ENCODE peak calls at places on chromosomes 1 and 21, in four cellular contexts. A is CD4-positive, alpha-beta T cell; G is mucosa of descending colon; F is fibroblast of mammary gland. W is an unnamed sample.

GRCh38 chr1:62621907-62622306 is 24.6 kb downstream of the ANGPTL3 start:
- DNase-seq in F (peak; percentile 97), G (no peak), A (no peak), W (no peak)

GRCh38 chr21:28959367-28960099 is 33.1 kb downstream of the LTN1 start:
- DNase-seq in F (peak; percentile 78), A (no peak), G (no peak), W (no peak)

GRCh38 chr1:95888877-95889799 is 655.1 kb downstream of the RWDD3 start:
- DNase-seq in G (no peak), A (no peak), F (peak; percentile 0), W (no peak)

GRCh38 chr1:160139840-160140239 is 11.6 kb upstream of the ATP1A4 start:
- DNase-seq in A (no peak), F (no peak), G (no peak), W (no peak)

GRCh38 chr1:151267760-151268159 is 13.2 kb downstream of the PSMD4 start:
- DNase-seq in A (no peak), G (no peak), F (no peak), W (no peak)

GRCh38 chr21:42515708-42516502 is 2.3 kb downstream of the SLC37A1 start:
- DNase-seq in A (no peak), G (no peak), F (no peak), W (no peak)

GRCh38 chr1:173410133-173410793 is 66.9 kb upstream of the PRDX6 start:
- DNase-seq in F (peak; percentile 63), G (no peak), A (no peak), W (no peak)

GRCh38 chr1:85275701-85276289 is 637 bp downstream of the BCL10 start:
- DNase-seq in G (no peak), A (peak; percentile 15), F (no peak), W (no peak)

GRCh38 chr21:43193651-43194302 is 25.0 kb downstream of the CRYAA start:
- DNase-seq in F (peak; percentile 88), G (peak; percentile 45), A (no peak), W (peak; percentile 71)

GRCh38 chr1:198880818-198881597 is 242.2 kb downstream of the PTPRC start:
- DNase-seq in A (no peak), G (no peak), F (peak; percentile 96), W (no peak)

GRCh38 chr1:94801919-94802546 is 18.1 kb upstream of the SLC44A3 start:
- DNase-seq in F (peak; percentile 94), A (no peak), G (peak; percentile 61), W (peak; percentile 48)

GRCh38 chr1:163063131-163064059 is 5.8 kb upstream of the RGS4 start:
- DNase-seq in G (no peak), A (no peak), F (no peak), W (no peak)

GRCh38 chr1:16063226-16063829 is 10.1 kb downstream of the FAM131C start:
- DNase-seq in G (no peak), A (no peak), F (no peak), W (no peak)

GRCh38 chr21:45887788-45888187 is 93.8 kb upstream of the COL6A1 start:
- DNase-seq in F (no peak), A (no peak), G (peak; percentile 42), W (peak; percentile 72)

GRCh38 chr1:159653201-159653600 is 61.2 kb downstream of the CRP start:
- DNase-seq in F (peak; percentile 66), A (no peak), G (no peak), W (no peak)

GRCh38 chr21:34807881-34808568 is 139.2 kb downstream of the CLIC6 start:
- DNase-seq in G (no peak), A (peak; percentile 35), F (peak; percentile 98), W (no peak)

GRCh38 chr1:97911266-97912215 is 9.3 kb downstream of the DPYD start:
- DNase-seq in G (no peak), F (no peak), A (no peak), W (no peak)

GRCh38 chr1:230422221-230422981 is 3.7 kb downstream of the PGBD5 start:
- DNase-seq in G (no peak), F (no peak), A (no peak), W (no peak)

GRCh38 chr1:201916649-201917249 is 28.1 kb downstream of the SHISA4 start:
- DNase-seq in G (peak; percentile 69), F (peak; percentile 99), A (no peak), W (peak; percentile 60)

GRCh38 chr1:63674238-63674864 is 81.1 kb downstream of the PGM1 start:
- DNase-seq in F (peak; percentile 97), G (peak; percentile 71), A (no peak), W (peak; percentile 75)

GRCh38 chr1:116693759-116694482 is 26.4 kb upstream of the IGSF3 start:
- DNase-seq in G (no peak), F (peak; percentile 90), A (no peak), W (no peak)

GRCh38 chr1:104648269-104648691 is 898.6 kb downstream of the AMY1C start:
- DNase-seq in G (no peak), F (no peak), A (no peak), W (no peak)

GRCh38 chr1:44485229-44485932 is 80.3 kb downstream of the RNF220 start:
- DNase-seq in G (no peak), A (no peak), F (peak; percentile 93), W (no peak)

GRCh38 chr1:164240081-164240480 is 318.9 kb upstream of the PBX1 start:
- DNase-seq in F (no peak), G (no peak), A (no peak), W (no peak)

GRCh38 chr1:100390507-100390906 is 38.2 kb downstream of the CDC14A start:
- DNase-seq in F (no peak), G (no peak), A (no peak), W (no peak)

GRCh38 chr1:177927021-177927596 is 42.7 kb downstream of the SEC16B start:
- DNase-seq in G (no peak), F (peak; percentile 92), A (no peak), W (no peak)

GRCh38 chr21:30232011-30232410 is 16.1 kb upstream of the CLDN8 start:
- DNase-seq in G (no peak), A (no peak), F (peak; percentile 65), W (no peak)

GRCh38 chr1:180097319-180097605 is 57.4 kb upstream of the QSOX1 start:
- DNase-seq in G (no peak), A (no peak), F (no peak), W (no peak)

GRCh38 chr1:5847013-5847654 is 145.1 kb downstream of the NPHP4 start:
- DNase-seq in F (peak; percentile 12), A (no peak), G (peak; percentile 16), W (no peak)

GRCh38 chr1:59856725-59857338 is 42.1 kb downstream of the HOOK1 start:
- DNase-seq in G (no peak), F (no peak), A (no peak), W (peak; percentile 31)

GRCh38 chr1:203828002-203828401 is 32.6 kb downstream of the ZBED6 start:
- DNase-seq in A (no peak), G (no peak), F (no peak), W (no peak)

GRCh38 chr1:164780863-164781262 is 221.9 kb downstream of the PBX1 start:
- DNase-seq in A (no peak), F (peak; percentile 98), G (no peak), W (peak; percentile 53)

GRCh38 chr21:28144653-28145052 is 848.0 kb downstream of the LTN1 start:
- DNase-seq in G (no peak), A (no peak), F (no peak), W (no peak)

GRCh38 chr1:27666294-27666693 is 5.7 kb downstream of the IFI6 start:
- DNase-seq in F (no peak), A (no peak), G (no peak), W (no peak)

GRCh38 chr1:109263234-109263596 is 13.9 kb downstream of the CELSR2 start:
- DNase-seq in F (no peak), G (no peak), A (no peak), W (peak; percentile 20)